ENCODE peak calls at places on chromosomes 7 and 10, in eight cellular contexts. B is H54; H is left cardiac atrium; S is hypothalamus; C is brain microvascular endothelial cell; R is GM23248; N is naive thymus-derived CD8-positive, alpha-beta T cell; Y is neuronal stem cell. G is an unnamed sample.

GRCh38 chr7:134943785-134944400 is 42.4 kb upstream of the AGBL3 start:
- DNase-seq in B (no peak), H (no peak), S (peak), C (no peak), R (peak), N (no peak), Y (no peak), G (no peak)

GRCh38 chr7:1856161-1856965 is 186.3 kb downstream of the ELFN1 start:
- DNase-seq in B (no peak), H (peak), S (no peak), C (no peak), R (no peak), N (no peak), Y (no peak), G (no peak)

GRCh38 chr10:11882646-11883375 is 59.7 kb downstream of the PROSER2 start:
- DNase-seq in B (no peak), H (no peak), S (no peak), C (no peak), R (no peak), N (no peak), Y (no peak), G (no peak)

GRCh38 chr7:34333925-34334324 is 324.1 kb upstream of the NPSR1 start:
- DNase-seq in B (no peak), H (no peak), S (no peak), C (no peak), R (peak), N (no peak), Y (no peak), G (no peak)

GRCh38 chr7:78326189-78326588 is 527.6 kb downstream of the PHTF2 start:
- DNase-seq in B (peak), H (no peak), S (no peak), C (peak), R (peak), N (no peak), Y (no peak), G (no peak)

GRCh38 chr7:52569151-52569550 is 466.3 kb upstream of the POM121L12 start:
- DNase-seq in B (no peak), H (no peak), S (no peak), C (no peak), R (no peak), N (no peak), Y (no peak), G (no peak)

GRCh38 chr10:100863433-100863832 is 49.3 kb upstream of the SLF2 start:
- DNase-seq in B (no peak), H (no peak), S (no peak), C (no peak), R (no peak), N (no peak), Y (no peak), G (no peak)

GRCh38 chr10:279655-280054 is 144.4 kb downstream of the ZMYND11 start:
- DNase-seq in B (no peak), H (no peak), S (no peak), C (no peak), R (no peak), N (no peak), Y (no peak), G (no peak)

GRCh38 chr7:64787295-64787694 is 6.9 kb upstream of the ZNF138 start:
- DNase-seq in B (no peak), H (no peak), S (no peak), C (no peak), R (no peak), N (no peak), Y (no peak), G (no peak)

GRCh38 chr10:81600185-81600584 is 274.8 kb upstream of the NRG3 start:
- DNase-seq in B (peak), H (no peak), S (no peak), C (peak), R (peak), N (no peak), Y (no peak), G (no peak)